ENCODE peak calls at places on chromosomes 12 and 14, in ten cellular contexts. N is lower lobe of right lung; L is GOT3; R is upper lobe of right lung; B is stimulated activated CD4-positive, alpha-beta T cell treated with anti-CD3 and anti-CD28 coated beads, Interleukin-2, amount 100 ng/mL, for 48 hours; S is HuH-7; P is activated naive CD4-positive, alpha-beta T cell; M is WTC11; T is HS-5; Z is tibial nerve. C is an unnamed sample.

GRCh38 chr12:65657635-65658034 is 166.6 kb upstream of the HMGA2 start:
- DNase-seq in L (no peak), S (no peak), M (no peak), R (no peak), P (no peak), T (no peak), Z (no peak), B (no peak), N (no peak), C (no peak)

GRCh38 chr14:92880851-92881250 is 42.1 kb upstream of the CHGA start:
- DNase-seq in M (peak; percentile 55), B (no peak), L (no peak), Z (no peak), T (no peak), N (peak; percentile 48), P (no peak), S (peak; percentile 61), R (no peak), C (no peak)

GRCh38 chr14:70186826-70187483 is 1.8 kb downstream of the SLC8A3 start:
- DNase-seq in T (no peak), L (no peak), S (no peak), R (no peak), B (peak; percentile 14), P (no peak), M (peak; percentile 58), Z (no peak), N (no peak), C (peak; percentile 75)

GRCh38 chr12:116490481-116490880 is 68.7 kb upstream of the MAP1LC3B2 start:
- DNase-seq in P (no peak), Z (no peak), L (no peak), N (no peak), R (no peak), M (no peak), S (no peak), B (no peak), T (no peak), C (no peak)

GRCh38 chr12:52613363-52614030 is 4.9 kb downstream of the KRT73 start:
- DNase-seq in M (no peak), N (no peak), Z (no peak), P (no peak), B (no peak), R (peak; percentile 28), S (no peak), T (no peak), L (no peak), C (no peak)

GRCh38 chr14:21384494-21384851 is 654 bp upstream of the SUPT16H start:
- DNase-seq in L (no peak), M (no peak), B (no peak), P (no peak), N (no peak), T (no peak), S (no peak), R (no peak), Z (no peak), C (no peak)

GRCh38 chr14:68295316-68295816 is 475.8 kb downstream of the RAD51B start:
- DNase-seq in T (no peak), L (no peak), R (no peak), Z (no peak), S (peak; percentile 58), N (no peak), M (peak; percentile 18), P (no peak), B (no peak), C (peak; percentile 41)

GRCh38 chr14:51472881-51473280 is 178.8 kb upstream of the FRMD6 start:
- DNase-seq in S (no peak), P (no peak), N (no peak), L (no peak), R (no peak), B (no peak), T (no peak), M (no peak), Z (no peak), C (peak; percentile 5)

GRCh38 chr14:72975776-72976175 is 49.5 kb downstream of the DCAF4 start:
- DNase-seq in L (no peak), S (peak; percentile 26), Z (no peak), R (no peak), T (no peak), N (no peak), P (no peak), B (no peak), M (no peak), C (no peak)

GRCh38 chr14:52690983-52691760 is 4.2 kb downstream of the ERO1A start:
- DNase-seq in R (no peak), M (no peak), Z (no peak), S (no peak), P (no peak), B (no peak), N (no peak), L (no peak), T (no peak), C (no peak)